ENCODE peak calls at places on chromosomes 3 and 15, in seven cellular contexts. One of them, this sample, is unnamed.

GRCh38 chr3:10764314-10765051 is 51.5 kb upstream of the SLC6A11 start:
- DNase-seq in GM12865: no peak
- DNase-seq in HEK293T: no peak
- DNase-seq in NCI-H1105: no peak
- DNase-seq in omental fat pad: no peak
- DNase-seq in astrocyte of the spinal cord: no peak
- DNase-seq in esophagus squamous epithelium: no peak
- DNase-seq in this sample: no peak

GRCh38 chr3:73502609-73503560 is 121.9 kb downstream of the PDZRN3 start:
- DNase-seq in GM12865: peak
- DNase-seq in HEK293T: peak
- DNase-seq in NCI-H1105: peak
- DNase-seq in omental fat pad: no peak
- DNase-seq in astrocyte of the spinal cord: peak
- DNase-seq in esophagus squamous epithelium: no peak
- DNase-seq in this sample: peak

GRCh38 chr3:194205675-194206133 is 69.8 kb downstream of the HES1 start:
- DNase-seq in GM12865: no peak
- DNase-seq in HEK293T: peak
- DNase-seq in NCI-H1105: peak
- DNase-seq in omental fat pad: no peak
- DNase-seq in astrocyte of the spinal cord: peak
- DNase-seq in esophagus squamous epithelium: no peak
- DNase-seq in this sample: peak

GRCh38 chr3:140153736-140154135 is 218.8 kb downstream of the CLSTN2 start:
- DNase-seq in GM12865: no peak
- DNase-seq in HEK293T: no peak
- DNase-seq in NCI-H1105: no peak
- DNase-seq in omental fat pad: no peak
- DNase-seq in astrocyte of the spinal cord: no peak
- DNase-seq in esophagus squamous epithelium: no peak
- DNase-seq in this sample: no peak

GRCh38 chr15:45121706-45122417 is 7.7 kb downstream of the DUOXA2 start:
- DNase-seq in GM12865: no peak
- DNase-seq in HEK293T: no peak
- DNase-seq in NCI-H1105: no peak
- DNase-seq in omental fat pad: no peak
- DNase-seq in astrocyte of the spinal cord: peak
- DNase-seq in esophagus squamous epithelium: no peak
- DNase-seq in this sample: peak

GRCh38 chr15:55564347-55565145 is 23.6 kb downstream of the PYGO1 start:
- DNase-seq in GM12865: no peak
- DNase-seq in HEK293T: no peak
- DNase-seq in NCI-H1105: no peak
- DNase-seq in omental fat pad: no peak
- DNase-seq in astrocyte of the spinal cord: no peak
- DNase-seq in esophagus squamous epithelium: no peak
- DNase-seq in this sample: no peak

GRCh38 chr3:183988216-183988790 is 29.4 kb downstream of the ABCC5 start:
- DNase-seq in GM12865: no peak
- DNase-seq in HEK293T: no peak
- DNase-seq in NCI-H1105: no peak
- DNase-seq in omental fat pad: no peak
- DNase-seq in astrocyte of the spinal cord: peak
- DNase-seq in esophagus squamous epithelium: no peak
- DNase-seq in this sample: no peak

GRCh38 chr15:51156957-51157356 is 62.3 kb upstream of the TNFAIP8L3 start:
- DNase-seq in GM12865: no peak
- DNase-seq in HEK293T: no peak
- DNase-seq in NCI-H1105: no peak
- DNase-seq in omental fat pad: no peak
- DNase-seq in astrocyte of the spinal cord: no peak
- DNase-seq in esophagus squamous epithelium: no peak
- DNase-seq in this sample: no peak

GRCh38 chr15:24772256-24772655 is 96.7 kb downstream of the NPAP1 start:
- DNase-seq in GM12865: no peak
- DNase-seq in HEK293T: no peak
- DNase-seq in NCI-H1105: no peak
- DNase-seq in omental fat pad: no peak
- DNase-seq in astrocyte of the spinal cord: no peak
- DNase-seq in esophagus squamous epithelium: no peak
- DNase-seq in this sample: no peak

GRCh38 chr15:80242132-80242769 is 9.8 kb downstream of the CTXND1 start:
- DNase-seq in GM12865: peak
- DNase-seq in HEK293T: peak
- DNase-seq in NCI-H1105: no peak
- DNase-seq in omental fat pad: no peak
- DNase-seq in astrocyte of the spinal cord: no peak
- DNase-seq in esophagus squamous epithelium: no peak
- DNase-seq in this sample: peak

GRCh38 chr3:159740054-159740453 is 248.6 kb upstream of the IL12A start:
- DNase-seq in GM12865: no peak
- DNase-seq in HEK293T: no peak
- DNase-seq in NCI-H1105: no peak
- DNase-seq in omental fat pad: no peak
- DNase-seq in astrocyte of the spinal cord: no peak
- DNase-seq in esophagus squamous epithelium: no peak
- DNase-seq in this sample: no peak

GRCh38 chr3:96813134-96813819 is 1.1 kb upstream of the EPHA6 start:
- DNase-seq in GM12865: peak
- DNase-seq in HEK293T: peak
- DNase-seq in NCI-H1105: peak
- DNase-seq in omental fat pad: no peak
- DNase-seq in astrocyte of the spinal cord: peak
- DNase-seq in esophagus squamous epithelium: no peak
- DNase-seq in this sample: peak

GRCh38 chr15:66735909-66736305 is 33.9 kb downstream of the SMAD6 start:
- DNase-seq in GM12865: no peak
- DNase-seq in HEK293T: no peak
- DNase-seq in NCI-H1105: no peak
- DNase-seq in omental fat pad: no peak
- DNase-seq in astrocyte of the spinal cord: no peak
- DNase-seq in esophagus squamous epithelium: no peak
- DNase-seq in this sample: no peak

GRCh38 chr15:36468746-36469145 is 110.7 kb upstream of the CDIN1 start:
- DNase-seq in GM12865: peak
- DNase-seq in HEK293T: no peak
- DNase-seq in NCI-H1105: no peak
- DNase-seq in omental fat pad: no peak
- DNase-seq in astrocyte of the spinal cord: peak
- DNase-seq in esophagus squamous epithelium: no peak
- DNase-seq in this sample: no peak

GRCh38 chr3:58009749-58010535 is 1.7 kb downstream of the FLNB start:
- DNase-seq in GM12865: no peak
- DNase-seq in HEK293T: no peak
- DNase-seq in NCI-H1105: no peak
- DNase-seq in omental fat pad: no peak
- DNase-seq in astrocyte of the spinal cord: no peak
- DNase-seq in esophagus squamous epithelium: no peak
- DNase-seq in this sample: peak

GRCh38 chr3:155032918-155033317 is 47.2 kb upstream of the MME start:
- DNase-seq in GM12865: no peak
- DNase-seq in HEK293T: no peak
- DNase-seq in NCI-H1105: no peak
- DNase-seq in omental fat pad: no peak
- DNase-seq in astrocyte of the spinal cord: peak
- DNase-seq in esophagus squamous epithelium: no peak
- DNase-seq in this sample: no peak

GRCh38 chr3:189570916-189571315 is 60.3 kb upstream of the TP63 start:
- DNase-seq in GM12865: peak
- DNase-seq in HEK293T: no peak
- DNase-seq in NCI-H1105: no peak
- DNase-seq in omental fat pad: no peak
- DNase-seq in astrocyte of the spinal cord: peak
- DNase-seq in esophagus squamous epithelium: no peak
- DNase-seq in this sample: no peak

GRCh38 chr3:138081371-138082084 is 33.9 kb downstream of the DZIP1L start:
- DNase-seq in GM12865: no peak
- DNase-seq in HEK293T: no peak
- DNase-seq in NCI-H1105: no peak
- DNase-seq in omental fat pad: no peak
- DNase-seq in astrocyte of the spinal cord: peak
- DNase-seq in esophagus squamous epithelium: no peak
- DNase-seq in this sample: no peak

GRCh38 chr3:48417529-48418108 is 12.3 kb downstream of the PLXNB1 start:
- DNase-seq in GM12865: no peak
- DNase-seq in HEK293T: no peak
- DNase-seq in NCI-H1105: no peak
- DNase-seq in omental fat pad: no peak
- DNase-seq in astrocyte of the spinal cord: no peak
- DNase-seq in esophagus squamous epithelium: no peak
- DNase-seq in this sample: no peak

GRCh38 chr15:83869329-83869728 is 215.4 kb downstream of the ADAMTSL3 start:
- DNase-seq in GM12865: no peak
- DNase-seq in HEK293T: no peak
- DNase-seq in NCI-H1105: no peak
- DNase-seq in omental fat pad: no peak
- DNase-seq in astrocyte of the spinal cord: no peak
- DNase-seq in esophagus squamous epithelium: no peak
- DNase-seq in this sample: no peak

GRCh38 chr3:77236118-77236517 is 196.2 kb downstream of the ROBO2 start:
- DNase-seq in GM12865: no peak
- DNase-seq in HEK293T: no peak
- DNase-seq in NCI-H1105: no peak
- DNase-seq in omental fat pad: no peak
- DNase-seq in astrocyte of the spinal cord: no peak
- DNase-seq in esophagus squamous epithelium: no peak
- DNase-seq in this sample: no peak

This sample was measured in PC-3.